ENCODE peak calls at places on chromosomes 2 and 18, in eight cellular contexts. U, R, I, Q, H, V, F and A are unnamed samples.

GRCh38 chr2:42084231-42084671 is 36.4 kb downstream of the PKDCC start:
- DNase-seq in H (no peak), F (no peak), Q (no peak), V (no peak), R (no peak), U (no peak), I (peak), A (no peak)

GRCh38 chr2:209383212-209383611 is 40.6 kb upstream of the MAP2 start:
- DNase-seq in U (peak), R (no peak), Q (no peak), F (no peak), V (peak), H (no peak), I (no peak), A (no peak)

GRCh38 chr2:238945433-238946150 is 97.7 kb downstream of the TWIST2 start:
- DNase-seq in R (peak), V (peak), H (peak), I (peak), F (no peak), Q (no peak), U (peak), A (no peak)

GRCh38 chr2:241702405-241703127 is 727 bp downstream of the ING5 start:
- DNase-seq in U (peak), R (peak), H (peak), F (peak), V (peak), I (peak), Q (peak), A (peak)

GRCh38 chr2:85255813-85256581 is 71.8 kb downstream of the TGOLN2 start:
- DNase-seq in V (peak), F (no peak), U (no peak), H (peak), I (peak), R (no peak), Q (no peak), A (no peak)

GRCh38 chr18:65821890-65822289 is 71.1 kb downstream of the CDH7 start:
- DNase-seq in I (no peak), V (no peak), H (no peak), Q (no peak), R (no peak), U (no peak), F (no peak), A (no peak)

GRCh38 chr2:168343586-168343985 is 96.2 kb upstream of the STK39 start:
- DNase-seq in R (no peak), Q (no peak), V (peak), F (no peak), I (no peak), U (peak), H (no peak), A (no peak)

GRCh38 chr18:10518595-10519273 is 7.1 kb upstream of the NAPG start:
- DNase-seq in U (no peak), H (no peak), V (peak), Q (no peak), F (peak), I (no peak), R (no peak), A (no peak)

GRCh38 chr18:48026216-48026615 is 95.8 kb upstream of the SMAD2 start:
- DNase-seq in R (no peak), F (no peak), Q (no peak), U (no peak), V (no peak), H (no peak), I (no peak), A (no peak)

GRCh38 chr2:7057865-7058400 is 140.7 kb downstream of the RNF144A start:
- DNase-seq in H (no peak), R (peak), V (no peak), F (no peak), Q (no peak), I (peak), U (no peak), A (no peak)

GRCh38 chr18:12287684-12288405 is 20.2 kb upstream of the TUBB6 start:
- DNase-seq in U (peak), F (no peak), H (no peak), V (peak), Q (no peak), I (peak), R (no peak), A (no peak)

GRCh38 chr2:159225025-159226016 is 61.2 kb downstream of the WDSUB1 start:
- DNase-seq in I (no peak), H (no peak), R (no peak), Q (no peak), F (no peak), U (no peak), V (no peak), A (no peak)

GRCh38 chr2:46643951-46644350 is 164.6 kb downstream of the TMEM247 start:
- DNase-seq in Q (no peak), H (no peak), V (no peak), I (no peak), F (no peak), R (no peak), U (peak), A (no peak)

GRCh38 chr2:149184994-149185393 is 145.4 kb upstream of the LYPD6 start:
- DNase-seq in F (no peak), R (no peak), U (no peak), I (no peak), H (no peak), V (no peak), Q (no peak), A (no peak)

GRCh38 chr2:227783404-227784138 is 30.1 kb upstream of the CCL20 start:
- DNase-seq in H (peak), Q (peak), F (peak), R (no peak), V (no peak), I (no peak), U (no peak), A (no peak)

GRCh38 chr2:202307690-202308089 is 42.1 kb downstream of the NOP58 start:
- DNase-seq in R (no peak), V (no peak), Q (no peak), U (no peak), F (no peak), H (no peak), I (no peak), A (no peak)

GRCh38 chr18:9734189-9734588 is 26.1 kb downstream of the RAB31 start:
- DNase-seq in U (peak), F (no peak), Q (no peak), I (peak), V (no peak), H (no peak), R (no peak), A (no peak)

GRCh38 chr18:45503988-45504387 is 111.3 kb upstream of the SLC14A2 start:
- DNase-seq in H (no peak), R (no peak), I (no peak), Q (no peak), V (no peak), U (no peak), F (no peak), A (no peak)

GRCh38 chr18:26225022-26225693 is 1.1 kb upstream of the TAF4B start:
- DNase-seq in Q (no peak), V (no peak), F (no peak), R (no peak), H (no peak), U (peak), I (no peak), A (no peak)

GRCh38 chr18:8870528-8870927 is 165.2 kb downstream of the MTCL1 start:
- DNase-seq in F (no peak), V (no peak), I (no peak), Q (no peak), H (no peak), U (no peak), R (no peak), A (no peak)

GRCh38 chr2:119702918-119703401 is 24.0 kb downstream of the TMEM177 start:
- DNase-seq in V (peak), H (peak), Q (peak), I (peak), F (peak), R (peak), U (peak), A (peak)

GRCh38 chr2:132438650-132439030 is 22.0 kb downstream of the GPR39 start:
- DNase-seq in H (peak), Q (no peak), U (no peak), F (no peak), V (peak), R (no peak), I (no peak), A (no peak)

GRCh38 chr2:165794520-165794882 is 454 bp upstream of the GALNT3 start:
- DNase-seq in U (peak), I (peak), H (no peak), Q (peak), F (peak), R (no peak), V (peak), A (peak)

GRCh38 chr2:162085090-162085891 is 11.3 kb upstream of the DPP4 start:
- DNase-seq in Q (no peak), F (no peak), H (peak), V (peak), R (no peak), U (no peak), I (no peak), A (no peak)

GRCh38 chr2:176709541-176709951 is 440.3 kb downstream of the MTX2 start:
- DNase-seq in F (no peak), R (no peak), I (no peak), Q (no peak), V (peak), U (no peak), H (peak), A (no peak)

GRCh38 chr18:3450358-3451107 is 561 bp downstream of the TGIF1 start:
- DNase-seq in I (peak), V (peak), R (no peak), F (peak), H (no peak), U (peak), Q (peak), A (peak)

GRCh38 chr2:48248251-48248933 is 281.6 kb upstream of the STON1 start:
- DNase-seq in H (peak), R (no peak), V (peak), Q (no peak), U (no peak), F (peak), I (no peak), A (no peak)

GRCh38 chr2:105880637-105881036 is 135.9 kb downstream of the NCK2 start:
- DNase-seq in H (no peak), U (no peak), F (no peak), I (no peak), V (no peak), R (no peak), Q (no peak), A (no peak)